ENCODE peak calls at places on chromosomes 16 and 17, in four cellular contexts. A is EL, U is HTR-8/SVneo, O is Daoy. C is an unnamed sample.

GRCh38 chr16:79358188-79358587 is 242.3 kb downstream of the MAF start:
- DNase-seq in A (no peak), U (no peak), O (no peak), C (no peak)

GRCh38 chr17:77142689-77143088 is 1.9 kb downstream of the SEC14L1 start:
- DNase-seq in A (no peak), U (no peak), O (no peak), C (no peak)

GRCh38 chr17:74752415-74752814 is 4.0 kb downstream of the NHERF1 start:
- DNase-seq in A (no peak), U (no peak), O (no peak), C (no peak)

GRCh38 chr17:32269377-32269776 is 3.7 kb downstream of the RHBDL3 start:
- DNase-seq in A (no peak), U (no peak), O (no peak), C (no peak)

GRCh38 chr17:57544834-57545463 is 200.2 kb downstream of the CCDC182 start:
- DNase-seq in A (no peak), U (no peak), O (no peak), C (no peak)

GRCh38 chr17:48647103-48647963 is 21.2 kb upstream of the HOXB9 start:
- DNase-seq in A (no peak), U (peak; percentile 62), O (no peak), C (peak; percentile 29)

GRCh38 chr16:4443986-4444385 is 18.3 kb downstream of the DNAJA3 start:
- DNase-seq in A (no peak), U (no peak), O (no peak), C (no peak)

GRCh38 chr17:7503521-7503920 is 19.4 kb downstream of the POLR2A start:
- DNase-seq in A (no peak), U (no peak), O (no peak), C (no peak)

GRCh38 chr17:49703557-49704277 is 4.0 kb downstream of the SLC35B1 start:
- DNase-seq in A (peak; percentile 36), U (peak; percentile 51), O (peak; percentile 9), C (peak; percentile 53)

GRCh38 chr17:15287533-15288267 is 22.6 kb upstream of the PMP22 start:
- DNase-seq in A (no peak), U (no peak), O (no peak), C (no peak)